ENCODE peak calls at places on chromosomes 3 and 15, in four cellular contexts. One of them, this sample, is unnamed.
A peak's percentile ranks its signal among the peaks of the same experiment; 100 is the strongest.

GRCh38 chr3:15797600-15798303 is at the start of gene ANKRD28:
- DNase-seq in activated T-cell treated with anti-CD3 and anti-CD28 coated beads, Interleukin-2, amount 50 U/mL, for 1 hour: no peak
- DNase-seq in B cell: no peak
- DNase-seq in neuronal stem cell: peak; percentile 30
- DNase-seq in this sample: peak; percentile 3

GRCh38 chr3:141656771-141657170 is 81.3 kb upstream of the RNF7 start:
- DNase-seq in activated T-cell treated with anti-CD3 and anti-CD28 coated beads, Interleukin-2, amount 50 U/mL, for 1 hour: no peak
- DNase-seq in B cell: no peak
- DNase-seq in neuronal stem cell: no peak
- DNase-seq in this sample: no peak

GRCh38 chr3:44236485-44236908 is 5.2 kb upstream of the TOPAZ1 start:
- DNase-seq in activated T-cell treated with anti-CD3 and anti-CD28 coated beads, Interleukin-2, amount 50 U/mL, for 1 hour: no peak
- DNase-seq in B cell: no peak
- DNase-seq in neuronal stem cell: no peak
- DNase-seq in this sample: no peak

GRCh38 chr3:22372292-22372949 is 621.4 kb upstream of the ZNF385D start:
- DNase-seq in activated T-cell treated with anti-CD3 and anti-CD28 coated beads, Interleukin-2, amount 50 U/mL, for 1 hour: no peak
- DNase-seq in B cell: no peak
- DNase-seq in neuronal stem cell: peak; percentile 38
- DNase-seq in this sample: no peak

GRCh38 chr15:65405793-65406192 is 17.0 kb downstream of the IGDCC4 start:
- DNase-seq in activated T-cell treated with anti-CD3 and anti-CD28 coated beads, Interleukin-2, amount 50 U/mL, for 1 hour: no peak
- DNase-seq in B cell: no peak
- DNase-seq in neuronal stem cell: no peak
- DNase-seq in this sample: no peak

GRCh38 chr15:97968380-97968779 is 7.9 kb downstream of the ARRDC4 start:
- DNase-seq in activated T-cell treated with anti-CD3 and anti-CD28 coated beads, Interleukin-2, amount 50 U/mL, for 1 hour: no peak
- DNase-seq in B cell: no peak
- DNase-seq in neuronal stem cell: no peak
- DNase-seq in this sample: no peak

GRCh38 chr15:57255751-57256150 is 120.6 kb upstream of the CGNL1 start:
- DNase-seq in activated T-cell treated with anti-CD3 and anti-CD28 coated beads, Interleukin-2, amount 50 U/mL, for 1 hour: no peak
- DNase-seq in B cell: no peak
- DNase-seq in neuronal stem cell: no peak
- DNase-seq in this sample: no peak

GRCh38 chr3:184806567-184807271 is 5.2 kb upstream of the VPS8 start:
- DNase-seq in activated T-cell treated with anti-CD3 and anti-CD28 coated beads, Interleukin-2, amount 50 U/mL, for 1 hour: no peak
- DNase-seq in B cell: no peak
- DNase-seq in neuronal stem cell: no peak
- DNase-seq in this sample: no peak

GRCh38 chr15:25743160-25743908 is 119.8 kb downstream of the ATP10A start:
- DNase-seq in activated T-cell treated with anti-CD3 and anti-CD28 coated beads, Interleukin-2, amount 50 U/mL, for 1 hour: no peak
- DNase-seq in B cell: no peak
- DNase-seq in neuronal stem cell: no peak
- DNase-seq in this sample: no peak

GRCh38 chr3:70738310-70738681 is 425.9 kb upstream of the MDFIC2 start:
- DNase-seq in activated T-cell treated with anti-CD3 and anti-CD28 coated beads, Interleukin-2, amount 50 U/mL, for 1 hour: no peak
- DNase-seq in B cell: no peak
- DNase-seq in neuronal stem cell: no peak
- DNase-seq in this sample: no peak

GRCh38 chr3:59754456-59754855 is 704.6 kb upstream of the CFAP20DC start:
- DNase-seq in activated T-cell treated with anti-CD3 and anti-CD28 coated beads, Interleukin-2, amount 50 U/mL, for 1 hour: no peak
- DNase-seq in B cell: no peak
- DNase-seq in neuronal stem cell: no peak
- DNase-seq in this sample: no peak

GRCh38 chr3:146493761-146494160 is 24.4 kb upstream of the PLSCR2 start:
- DNase-seq in activated T-cell treated with anti-CD3 and anti-CD28 coated beads, Interleukin-2, amount 50 U/mL, for 1 hour: no peak
- DNase-seq in B cell: no peak
- DNase-seq in neuronal stem cell: no peak
- DNase-seq in this sample: no peak

GRCh38 chr3:146065573-146066006 is 95.4 kb downstream of the PLOD2 start:
- DNase-seq in activated T-cell treated with anti-CD3 and anti-CD28 coated beads, Interleukin-2, amount 50 U/mL, for 1 hour: no peak
- DNase-seq in B cell: no peak
- DNase-seq in neuronal stem cell: peak; percentile 44
- DNase-seq in this sample: no peak

GRCh38 chr3:120770891-120771290 is 28.3 kb downstream of the GTF2E1 start:
- DNase-seq in activated T-cell treated with anti-CD3 and anti-CD28 coated beads, Interleukin-2, amount 50 U/mL, for 1 hour: no peak
- DNase-seq in B cell: no peak
- DNase-seq in neuronal stem cell: no peak
- DNase-seq in this sample: no peak

GRCh38 chr3:85627899-85628298 is 669.1 kb downstream of the CADM2 start:
- DNase-seq in activated T-cell treated with anti-CD3 and anti-CD28 coated beads, Interleukin-2, amount 50 U/mL, for 1 hour: no peak
- DNase-seq in B cell: no peak
- DNase-seq in neuronal stem cell: no peak
- DNase-seq in this sample: no peak

GRCh38 chr15:80105193-80105984 is 45.9 kb downstream of the ZFAND6 start:
- DNase-seq in activated T-cell treated with anti-CD3 and anti-CD28 coated beads, Interleukin-2, amount 50 U/mL, for 1 hour: no peak
- DNase-seq in B cell: no peak
- DNase-seq in neuronal stem cell: no peak
- DNase-seq in this sample: no peak

GRCh38 chr3:131193671-131194291 is 167.1 kb downstream of the NEK11 start:
- DNase-seq in activated T-cell treated with anti-CD3 and anti-CD28 coated beads, Interleukin-2, amount 50 U/mL, for 1 hour: no peak
- DNase-seq in B cell: no peak
- DNase-seq in neuronal stem cell: no peak
- DNase-seq in this sample: no peak

GRCh38 chr3:172635588-172635987 is 75.3 kb downstream of the NCEH1 start:
- DNase-seq in activated T-cell treated with anti-CD3 and anti-CD28 coated beads, Interleukin-2, amount 50 U/mL, for 1 hour: no peak
- DNase-seq in B cell: no peak
- DNase-seq in neuronal stem cell: no peak
- DNase-seq in this sample: no peak

GRCh38 chr15:70643783-70644125 is 119.6 kb downstream of the UACA start:
- DNase-seq in activated T-cell treated with anti-CD3 and anti-CD28 coated beads, Interleukin-2, amount 50 U/mL, for 1 hour: no peak
- DNase-seq in B cell: no peak
- DNase-seq in neuronal stem cell: no peak
- DNase-seq in this sample: no peak

GRCh38 chr15:62853833-62854210 is 188.7 kb upstream of the TPM1 start:
- DNase-seq in activated T-cell treated with anti-CD3 and anti-CD28 coated beads, Interleukin-2, amount 50 U/mL, for 1 hour: no peak
- DNase-seq in B cell: no peak
- DNase-seq in neuronal stem cell: no peak
- DNase-seq in this sample: no peak

GRCh38 chr15:42679285-42680141 is 57.4 kb downstream of the CDAN1 start:
- DNase-seq in activated T-cell treated with anti-CD3 and anti-CD28 coated beads, Interleukin-2, amount 50 U/mL, for 1 hour: no peak
- DNase-seq in B cell: no peak
- DNase-seq in neuronal stem cell: no peak
- DNase-seq in this sample: no peak

GRCh38 chr3:4471907-4472306 is 4.8 kb upstream of the SUMF1 start:
- DNase-seq in activated T-cell treated with anti-CD3 and anti-CD28 coated beads, Interleukin-2, amount 50 U/mL, for 1 hour: no peak
- DNase-seq in B cell: no peak
- DNase-seq in neuronal stem cell: no peak
- DNase-seq in this sample: no peak

GRCh38 chr3:185722920-185723319 is 101.9 kb downstream of the IGF2BP2 start:
- DNase-seq in activated T-cell treated with anti-CD3 and anti-CD28 coated beads, Interleukin-2, amount 50 U/mL, for 1 hour: no peak
- DNase-seq in B cell: no peak
- DNase-seq in neuronal stem cell: no peak
- DNase-seq in this sample: no peak

This sample was measured in anterior cingulate cortex.